ENCODE peak calls at places on chromosome 4, in six cellular contexts. L, X, S, T, I and M are unnamed samples.

GRCh38 chr4:112646632-112647537 is 9.9 kb downstream of the LARP7 start:
- DNase-seq in L (no peak), X (no peak), S (no peak), T (no peak), I (no peak), M (no peak)

GRCh38 chr4:158783775-158784174 is 14.9 kb downstream of the FNIP2 start:
- DNase-seq in L (no peak), X (no peak), S (no peak), T (no peak), I (no peak), M (peak)

GRCh38 chr4:175386776-175387507 is 425.1 kb downstream of the GPM6A start:
- DNase-seq in L (no peak), X (no peak), S (no peak), T (no peak), I (no peak), M (no peak)

GRCh38 chr4:83757121-83757621 is 221.3 kb downstream of the GPAT3 start:
- DNase-seq in L (no peak), X (no peak), S (peak), T (no peak), I (no peak), M (no peak)

GRCh38 chr4:8197521-8197920 is 1.6 kb upstream of the SH3TC1 start:
- DNase-seq in L (no peak), X (no peak), S (no peak), T (no peak), I (no peak), M (no peak)

GRCh38 chr4:47531954-47532321 is 46.9 kb downstream of the ATP10D start:
- DNase-seq in L (no peak), X (no peak), S (no peak), T (no peak), I (no peak), M (no peak)

GRCh38 chr4:168434993-168435392 is 45.3 kb downstream of the DDX60L start:
- DNase-seq in L (no peak), X (no peak), S (no peak), T (no peak), I (no peak), M (no peak)

GRCh38 chr4:86233681-86234080 is 126.2 kb downstream of the MAPK10 start:
- DNase-seq in L (no peak), X (no peak), S (no peak), T (no peak), I (no peak), M (peak)

GRCh38 chr4:169963998-169964397 is 62.2 kb downstream of the MFAP3L start:
- DNase-seq in L (no peak), X (no peak), S (no peak), T (no peak), I (no peak), M (no peak)

GRCh38 chr4:6271701-6272465 is 2.2 kb downstream of the WFS1 start:
- DNase-seq in L (no peak), X (no peak), S (no peak), T (no peak), I (no peak), M (no peak)

GRCh38 chr4:186216465-186217024 is 10.8 kb upstream of the KLKB1 start:
- DNase-seq in L (no peak), X (peak), S (no peak), T (no peak), I (no peak), M (no peak)

GRCh38 chr4:45662996-45663395 is 460.9 kb downstream of the GABRG1 start:
- DNase-seq in L (no peak), X (no peak), S (no peak), T (no peak), I (no peak), M (no peak)

GRCh38 chr4:173490817-173491518 is 39.1 kb downstream of the HAND2 start:
- DNase-seq in L (no peak), X (no peak), S (no peak), T (peak), I (no peak), M (peak)

GRCh38 chr4:111806331-111806730 is 338.9 kb upstream of the FAM241A start:
- DNase-seq in L (peak), X (peak), S (no peak), T (peak), I (no peak), M (no peak)

GRCh38 chr4:4480685-4481393 is 61.0 kb downstream of the STX18 start:
- DNase-seq in L (no peak), X (peak), S (no peak), T (no peak), I (no peak), M (peak)

GRCh38 chr4:8255698-8256441 is 13.7 kb upstream of the HTRA3 start:
- DNase-seq in L (no peak), X (no peak), S (no peak), T (no peak), I (no peak), M (peak)

GRCh38 chr4:7918981-7919380 is 20.7 kb downstream of the AFAP1 start:
- DNase-seq in L (no peak), X (no peak), S (no peak), T (no peak), I (no peak), M (no peak)

GRCh38 chr4:101790521-101791188 is at the start of gene BANK1:
- DNase-seq in L (peak), X (peak), S (no peak), T (peak), I (peak), M (peak)

GRCh38 chr4:159105761-159106243 is 2.9 kb downstream of the RAPGEF2 start:
- DNase-seq in L (no peak), X (no peak), S (no peak), T (peak), I (peak), M (peak)

GRCh38 chr4:148998719-148999118 is 556.5 kb upstream of the NR3C2 start:
- DNase-seq in L (no peak), X (peak), S (no peak), T (peak), I (no peak), M (peak)

GRCh38 chr4:158801066-158801465 is 32.2 kb downstream of the FNIP2 start:
- DNase-seq in L (no peak), X (no peak), S (no peak), T (no peak), I (no peak), M (no peak)

GRCh38 chr4:6227412-6228157 is 27.2 kb upstream of the JAKMIP1 start:
- DNase-seq in L (no peak), X (no peak), S (no peak), T (no peak), I (no peak), M (no peak)

GRCh38 chr4:71400788-71401187 is 62.0 kb downstream of the SLC4A4 start:
- DNase-seq in L (no peak), X (no peak), S (no peak), T (no peak), I (no peak), M (no peak)

GRCh38 chr4:73706811-73707210 is 33.6 kb upstream of the CXCL8 start:
- DNase-seq in L (no peak), X (no peak), S (no peak), T (no peak), I (no peak), M (no peak)
- H3K4me2 ChIP-seq in L (no peak), X (no peak), S (no peak), T (no peak), I (no peak), M (no peak)

GRCh38 chr4:134470544-134470943 is 269.0 kb upstream of the PABPC4L start:
- DNase-seq in L (no peak), X (no peak), S (no peak), T (peak), I (no peak), M (no peak)
- TF ChIP-seq USF2 in L (no peak), X (no peak), S (no peak), T (no peak), I (no peak), M (no peak)

DNA sequence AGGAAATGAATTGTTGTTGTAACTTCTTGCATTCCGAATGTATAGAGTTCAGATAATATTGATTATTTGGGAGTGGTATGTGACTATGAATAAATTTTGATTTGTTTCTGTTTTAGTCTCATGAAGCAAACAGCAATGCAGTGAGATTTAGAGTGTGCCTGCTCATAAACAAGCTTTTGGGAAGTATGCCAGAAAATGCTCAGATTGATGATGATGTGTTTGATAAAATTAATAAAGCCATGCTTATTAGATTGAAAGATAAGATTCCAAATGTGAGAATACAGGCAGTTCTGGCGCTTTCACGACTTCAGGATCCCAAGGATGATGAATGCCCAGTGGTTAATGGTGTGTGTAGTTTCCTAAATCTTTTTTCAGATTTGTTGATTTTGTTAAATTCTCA is 2.0 kb downstream of the NCAPG start:
- DNase-seq in L (no peak), X (no peak), S (no peak), T (no peak), I (no peak), M (no peak)
- H3K4me2 ChIP-seq in L (peak), X (peak), S (peak), T (peak), I (peak), M (peak)

DNA sequence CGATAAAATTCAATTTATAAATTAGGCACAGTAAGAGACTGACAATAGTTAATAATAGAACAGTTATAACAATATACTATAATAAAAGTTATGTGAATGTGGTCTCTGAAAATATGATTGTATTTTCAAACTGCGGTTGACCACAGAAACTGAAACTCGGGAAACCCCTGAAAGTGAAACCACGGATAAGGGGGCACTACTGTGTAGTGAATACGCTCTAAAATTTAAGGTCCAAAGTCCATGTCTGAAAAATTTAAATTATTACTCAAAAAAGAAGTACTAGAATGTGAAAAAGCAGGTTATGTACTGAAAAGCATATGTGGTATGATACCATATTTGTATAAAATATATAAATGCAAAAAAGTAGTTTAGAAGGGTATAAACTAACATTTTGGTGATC is 1.9 kb downstream of the SMIM14 start:
- DNase-seq in L (no peak), X (no peak), S (no peak), T (no peak), I (no peak), M (peak)
- TF ChIP-seq USF2 in L (no peak), X (no peak), S (no peak), T (no peak), I (no peak), M (no peak)

GRCh38 chr4:81314897-81315470 is 100.0 kb upstream of the PRKG2 start:
- DNase-seq in L (no peak), X (no peak), S (no peak), T (no peak), I (no peak), M (peak)
- H3K4me2 ChIP-seq in L (no peak), X (no peak), S (no peak), T (no peak), I (no peak), M (peak)

DNA sequence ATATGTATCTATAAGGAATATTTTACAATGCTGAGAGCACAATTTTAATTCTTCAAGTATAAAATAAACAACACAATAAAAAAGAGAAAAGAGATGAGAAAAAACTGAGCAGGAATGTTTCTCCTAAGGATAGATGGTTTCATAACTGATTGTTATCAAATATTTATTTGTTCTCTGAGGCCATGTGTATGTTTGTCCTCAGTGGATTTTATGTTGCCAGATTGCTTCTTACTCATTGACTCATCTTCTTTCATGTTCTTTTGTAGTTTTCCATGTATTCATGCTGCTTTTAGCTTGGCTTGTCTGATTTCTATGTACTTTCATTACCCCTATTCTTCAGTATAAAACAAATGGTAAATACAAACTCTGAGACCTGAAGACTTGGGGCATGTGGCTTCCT is 41.2 kb downstream of the NPY5R start:
- DNase-seq in L (no peak), X (no peak), S (no peak), T (no peak), I (no peak), M (no peak)
- TF ChIP-seq USF2 in L (no peak), X (no peak), S (no peak), T (no peak), I (no peak), M (no peak)

GRCh38 chr4:181504846-181505374 is 738.3 kb upstream of the TENM3 start:
- DNase-seq in L (no peak), X (no peak), S (no peak), T (no peak), I (no peak), M (no peak)
- H3K4me2 ChIP-seq in L (no peak), X (no peak), S (no peak), T (no peak), I (no peak), M (no peak)

DNA sequence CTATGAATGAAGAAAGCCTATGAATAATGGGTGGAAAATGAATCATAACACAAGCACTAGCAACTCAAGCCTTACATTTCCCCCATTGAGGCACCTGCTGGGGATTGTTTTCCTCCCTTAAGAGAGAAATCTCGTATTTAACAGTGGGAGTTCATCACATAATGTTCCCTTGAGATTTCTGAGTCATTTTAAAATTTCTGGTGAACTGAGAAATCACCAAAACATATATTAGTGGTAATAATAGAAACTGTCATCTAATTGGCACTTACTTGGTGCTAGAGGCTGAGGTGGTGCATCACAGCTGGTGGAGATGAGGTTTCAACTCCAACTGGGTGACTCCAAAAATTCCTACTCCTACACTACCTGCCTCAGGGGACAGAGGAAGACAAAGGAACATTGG is 561.3 kb upstream of the LCORL start:
- DNase-seq in L (no peak), X (no peak), S (no peak), T (no peak), I (no peak), M (no peak)
- TF ChIP-seq USF2 in L (no peak), X (no peak), S (no peak), T (no peak), I (no peak), M (no peak)

GRCh38 chr4:89422441-89422950 is 114.9 kb upstream of the GPRIN3 start:
- DNase-seq in L (no peak), X (no peak), S (no peak), T (no peak), I (no peak), M (no peak)

GRCh38 chr4:89419121-89419695 is 111.6 kb upstream of the GPRIN3 start:
- DNase-seq in L (no peak), X (no peak), S (no peak), T (no peak), I (no peak), M (no peak)

GRCh38 chr4:89425023-89425422 is 117.4 kb upstream of the GPRIN3 start:
- DNase-seq in L (no peak), X (no peak), S (no peak), T (no peak), I (no peak), M (no peak)

GRCh38 chr4:89416968-89417367 is 109.4 kb upstream of the GPRIN3 start:
- DNase-seq in L (no peak), X (no peak), S (no peak), T (no peak), I (no peak), M (no peak)

GRCh38 chr4:89420507-89420906 is 112.9 kb upstream of the GPRIN3 start:
- DNase-seq in L (no peak), X (no peak), S (no peak), T (no peak), I (no peak), M (peak)
- H3K4me2 ChIP-seq in L (no peak), X (no peak), S (no peak), T (no peak), I (no peak), M (no peak)

GRCh38 chr4:152554742-152555141 is 18.9 kb upstream of the FBXW7 start:
- DNase-seq in L (no peak), X (no peak), S (no peak), T (no peak), I (no peak), M (no peak)
- TF ChIP-seq USF2 in L (no peak), X (no peak), S (no peak), T (no peak), I (no peak), M (no peak)